ENCODE peak calls at places on chromosomes 7 and 10, in five cellular contexts. One of them, this sample, is unnamed.

GRCh38 chr7:139946539-139946938 is 116.2 kb downstream of the PARP12 start:
- DNase-seq in NB4: no peak
- DNase-seq in brain microvascular endothelial cell: no peak
- DNase-seq in mammary epithelial cell: no peak
- DNase-seq in WTC11: no peak
- DNase-seq in this sample: no peak

GRCh38 chr10:50394832-50395231 is 143.5 kb upstream of the ASAH2 start:
- DNase-seq in mammary epithelial cell: peak; percentile 35
- DNase-seq in WTC11: no peak
- DNase-seq in NB4: no peak
- DNase-seq in brain microvascular endothelial cell: no peak
- DNase-seq in this sample: peak; percentile 84

GRCh38 chr7:149302222-149302621 is 40.2 kb downstream of the ZNF783 start:
- DNase-seq in mammary epithelial cell: no peak
- DNase-seq in NB4: no peak
- DNase-seq in brain microvascular endothelial cell: no peak
- DNase-seq in WTC11: no peak
- DNase-seq in this sample: no peak

GRCh38 chr7:98827258-98827657 is 42.6 kb downstream of the TMEM130 start:
- DNase-seq in NB4: no peak
- DNase-seq in brain microvascular endothelial cell: no peak
- DNase-seq in WTC11: no peak
- DNase-seq in mammary epithelial cell: no peak
- DNase-seq in this sample: no peak

GRCh38 chr10:102422586-102423129 is 2.0 kb downstream of the FBXL15 start:
- DNase-seq in brain microvascular endothelial cell: peak; percentile 45
- DNase-seq in WTC11: peak; percentile 85
- DNase-seq in mammary epithelial cell: peak; percentile 66
- DNase-seq in NB4: peak; percentile 89
- DNase-seq in this sample: peak; percentile 75

GRCh38 chr10:47371629-47372485 is 12.2 kb downstream of the ZNF488 start:
- DNase-seq in NB4: no peak
- DNase-seq in WTC11: no peak
- DNase-seq in mammary epithelial cell: no peak
- DNase-seq in brain microvascular endothelial cell: no peak
- DNase-seq in this sample: no peak

GRCh38 chr10:94677691-94678090 is 5.8 kb upstream of the CYP2C18 start:
- DNase-seq in WTC11: no peak
- DNase-seq in NB4: no peak
- DNase-seq in mammary epithelial cell: no peak
- DNase-seq in brain microvascular endothelial cell: no peak
- DNase-seq in this sample: peak; percentile 35

GRCh38 chr7:149257146-149257545 is 4.8 kb upstream of the ZNF783 start:
- DNase-seq in NB4: no peak
- DNase-seq in mammary epithelial cell: peak; percentile 40
- DNase-seq in brain microvascular endothelial cell: no peak
- DNase-seq in WTC11: no peak
- DNase-seq in this sample: no peak

GRCh38 chr7:43037531-43037930 is 74.9 kb upstream of the HECW1 start:
- DNase-seq in WTC11: no peak
- DNase-seq in mammary epithelial cell: no peak
- DNase-seq in NB4: no peak
- DNase-seq in brain microvascular endothelial cell: no peak
- DNase-seq in this sample: no peak

GRCh38 chr10:125060038-125060437 is 100.3 kb downstream of the CTBP2 start:
- DNase-seq in brain microvascular endothelial cell: peak; percentile 62
- DNase-seq in NB4: no peak
- DNase-seq in mammary epithelial cell: no peak
- DNase-seq in WTC11: no peak
- DNase-seq in this sample: no peak

GRCh38 chr7:149355390-149356048 is 93.5 kb downstream of the ZNF783 start:
- DNase-seq in NB4: peak; percentile 41
- DNase-seq in brain microvascular endothelial cell: peak; percentile 9
- DNase-seq in mammary epithelial cell: peak; percentile 85
- DNase-seq in WTC11: peak; percentile 79
- DNase-seq in this sample: peak; percentile 20

GRCh38 chr7:80833289-80834104 is 85.4 kb downstream of the SEMA3C start:
- DNase-seq in WTC11: no peak
- DNase-seq in brain microvascular endothelial cell: peak; percentile 31
- DNase-seq in NB4: no peak
- DNase-seq in mammary epithelial cell: peak; percentile 63
- DNase-seq in this sample: no peak

GRCh38 chr10:61815505-61815904 is 86.0 kb upstream of the ARID5B start:
- DNase-seq in mammary epithelial cell: peak; percentile 56
- DNase-seq in WTC11: no peak
- DNase-seq in brain microvascular endothelial cell: peak; percentile 16
- DNase-seq in NB4: peak; percentile 5
- DNase-seq in this sample: no peak

GRCh38 chr7:38858281-38858884 is 50.6 kb downstream of the VPS41 start:
- DNase-seq in NB4: no peak
- DNase-seq in WTC11: no peak
- DNase-seq in brain microvascular endothelial cell: peak; percentile 73
- DNase-seq in mammary epithelial cell: peak; percentile 42
- DNase-seq in this sample: peak; percentile 42

GRCh38 chr7:11328309-11328708 is 354.6 kb downstream of the PHF14 start:
- DNase-seq in mammary epithelial cell: no peak
- DNase-seq in WTC11: no peak
- DNase-seq in brain microvascular endothelial cell: peak; percentile 58
- DNase-seq in NB4: no peak
- DNase-seq in this sample: no peak

DNA sequence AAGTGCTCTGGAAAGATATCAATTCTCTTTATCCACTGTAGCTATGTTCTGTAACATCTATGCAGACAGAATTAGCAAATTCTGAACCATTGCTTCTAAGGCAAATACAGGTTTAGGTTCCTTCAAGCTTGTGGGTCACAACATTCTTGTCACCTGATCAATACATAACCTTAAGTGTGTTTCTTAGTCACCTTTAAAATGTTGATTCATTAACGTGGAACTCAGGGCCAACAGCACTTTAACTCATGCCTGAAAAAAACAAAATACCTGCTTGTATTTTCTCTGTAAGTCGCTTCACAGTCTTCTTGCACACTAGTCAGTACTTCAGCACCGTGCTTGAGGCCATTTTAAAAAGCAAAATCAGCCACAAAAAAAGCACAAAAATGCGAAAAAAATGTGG is 35.2 kb upstream of the TRIL start:
- DNase-seq in NB4: no peak
- DNase-seq in WTC11: no peak
- DNase-seq in mammary epithelial cell: no peak
- DNase-seq in brain microvascular endothelial cell: no peak
- DNase-seq in this sample: no peak
- TF ChIP-seq CTCF in NB4: no peak
- TF ChIP-seq CTCF in WTC11: no peak
- TF ChIP-seq CTCF in mammary epithelial cell: no peak
- TF ChIP-seq CTCF in brain microvascular endothelial cell: no peak
- TF ChIP-seq CTCF in this sample: no peak

GRCh38 chr7:36312064-36312914 is 77.4 kb upstream of the ANLN start:
- DNase-seq in brain microvascular endothelial cell: no peak
- DNase-seq in WTC11: peak; percentile 68
- DNase-seq in NB4: no peak
- DNase-seq in mammary epithelial cell: peak; percentile 62
- DNase-seq in this sample: peak; percentile 74
- TF ChIP-seq CTCF in brain microvascular endothelial cell: peak; percentile 25
- TF ChIP-seq CTCF in WTC11: no peak
- TF ChIP-seq CTCF in NB4: no peak
- TF ChIP-seq CTCF in mammary epithelial cell: no peak
- TF ChIP-seq CTCF in this sample: peak; percentile 41

DNA sequence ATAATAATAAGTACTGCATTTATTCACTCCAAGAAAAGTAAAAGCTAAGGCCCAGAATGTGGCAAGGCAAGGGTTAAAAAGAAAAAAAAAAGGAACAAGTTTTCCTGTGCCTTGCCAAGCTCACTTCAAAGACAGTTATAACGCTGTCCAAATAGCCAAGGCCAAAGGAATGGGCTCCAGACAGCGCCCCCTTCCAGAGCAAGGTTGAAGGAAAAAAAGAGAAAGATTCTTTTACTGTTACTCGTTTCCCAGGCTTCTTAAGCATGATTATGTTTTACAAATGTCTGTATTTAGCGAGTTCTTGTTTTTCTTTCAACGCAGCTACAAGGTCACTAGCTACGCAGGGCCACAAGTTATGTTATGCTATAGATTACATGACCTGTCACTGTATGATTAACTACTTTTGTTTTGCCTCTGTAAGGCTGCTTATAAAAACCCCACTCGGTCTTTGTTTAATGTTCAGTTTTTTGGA is 9.1 kb upstream of the EIF4H start:
- DNase-seq in brain microvascular endothelial cell: no peak
- DNase-seq in NB4: peak; percentile 47
- DNase-seq in mammary epithelial cell: no peak
- DNase-seq in WTC11: peak; percentile 49
- DNase-seq in this sample: no peak
- TF ChIP-seq CTCF in brain microvascular endothelial cell: peak; percentile 69
- TF ChIP-seq CTCF in NB4: peak; percentile 47
- TF ChIP-seq CTCF in mammary epithelial cell: peak; percentile 28
- TF ChIP-seq CTCF in WTC11: no peak
- TF ChIP-seq CTCF in this sample: peak; percentile 7

GRCh38 chr10:88472540-88472939 is 110.6 kb downstream of the RNLS start:
- DNase-seq in WTC11: peak; percentile 24
- DNase-seq in brain microvascular endothelial cell: no peak
- DNase-seq in NB4: no peak
- DNase-seq in mammary epithelial cell: peak; percentile 42
- DNase-seq in this sample: peak; percentile 52
- TF ChIP-seq CTCF in WTC11: no peak
- TF ChIP-seq CTCF in brain microvascular endothelial cell: peak; percentile 35
- TF ChIP-seq CTCF in NB4: no peak
- TF ChIP-seq CTCF in mammary epithelial cell: peak; percentile 62
- TF ChIP-seq CTCF in this sample: peak; percentile 42

GRCh38 chr10:15265076-15265475 is 96.6 kb upstream of the NMT2 start:
- DNase-seq in WTC11: no peak
- DNase-seq in brain microvascular endothelial cell: no peak
- DNase-seq in NB4: no peak
- DNase-seq in mammary epithelial cell: no peak
- DNase-seq in this sample: no peak

GRCh38 chr10:15266117-15266516 is 97.6 kb upstream of the NMT2 start:
- DNase-seq in NB4: no peak
- DNase-seq in mammary epithelial cell: no peak
- DNase-seq in brain microvascular endothelial cell: no peak
- DNase-seq in WTC11: no peak
- DNase-seq in this sample: no peak

GRCh38 chr10:15265558-15265957 is 97.1 kb upstream of the NMT2 start:
- DNase-seq in WTC11: no peak
- DNase-seq in mammary epithelial cell: no peak
- DNase-seq in brain microvascular endothelial cell: no peak
- DNase-seq in NB4: no peak
- DNase-seq in this sample: no peak

GRCh38 chr10:15263657-15264323 is 95.3 kb upstream of the NMT2 start:
- DNase-seq in mammary epithelial cell: no peak
- DNase-seq in brain microvascular endothelial cell: no peak
- DNase-seq in NB4: no peak
- DNase-seq in WTC11: no peak
- DNase-seq in this sample: no peak

DNA sequence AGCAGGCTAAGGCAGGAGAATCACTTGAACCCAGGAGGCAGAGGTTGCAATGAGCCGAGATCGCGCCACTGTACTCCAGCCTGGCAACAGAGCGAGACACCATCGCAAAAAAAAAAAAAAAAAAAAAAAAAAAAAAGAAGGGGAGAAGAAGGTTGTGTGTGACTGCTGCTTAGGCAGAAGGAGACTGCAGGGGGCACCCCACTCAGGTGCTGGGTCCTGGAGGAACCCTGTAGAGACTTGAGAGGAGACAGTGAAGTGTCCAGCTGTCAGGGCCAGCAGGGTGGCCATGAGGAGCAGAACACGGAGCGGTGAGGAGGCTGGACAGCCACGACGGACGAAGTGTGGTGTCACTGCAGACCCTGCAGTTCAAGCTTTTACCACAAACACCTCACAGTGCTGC is 99.0 kb upstream of the NMT2 start:
- DNase-seq in WTC11: no peak
- DNase-seq in mammary epithelial cell: no peak
- DNase-seq in brain microvascular endothelial cell: no peak
- DNase-seq in NB4: no peak
- DNase-seq in this sample: no peak
- TF ChIP-seq CTCF in WTC11: no peak
- TF ChIP-seq CTCF in mammary epithelial cell: no peak
- TF ChIP-seq CTCF in brain microvascular endothelial cell: peak; percentile 33
- TF ChIP-seq CTCF in NB4: no peak
- TF ChIP-seq CTCF in this sample: no peak